ENCODE peak calls at places on chromosome 12, in six cellular contexts. X is osteoblast, G is WTC11, W is astrocyte of the spinal cord, F is HFFc6, P is fibroblast of mammary gland. V is an unnamed sample.

GRCh38 chr12:116609715-116610114 is 50.5 kb downstream of the MAP1LC3B2 start:
- DNase-seq in G (peak; percentile 50), W (no peak), F (no peak), X (no peak), P (no peak), V (no peak)

GRCh38 chr12:6135071-6135470 is 10.6 kb upstream of the VWF start:
- DNase-seq in P (peak; percentile 57), F (no peak), X (peak; percentile 65), W (no peak), G (no peak), V (no peak)

GRCh38 chr12:5796171-5797091 is 148.6 kb downstream of the ANO2 start:
- DNase-seq in P (no peak), G (peak; percentile 85), F (no peak), W (no peak), X (no peak), V (no peak)

GRCh38 chr12:130806574-130806973 is 32.5 kb downstream of the STX2 start:
- DNase-seq in W (no peak), P (no peak), X (no peak), F (no peak), G (no peak), V (no peak)

GRCh38 chr12:30450872-30451271 is 244.8 kb downstream of the IPO8 start:
- DNase-seq in F (no peak), W (no peak), G (no peak), P (peak; percentile 78), X (no peak), V (no peak)

GRCh38 chr12:69388371-69388770 is 28.8 kb downstream of the YEATS4 start:
- DNase-seq in P (peak; percentile 75), W (peak; percentile 76), X (peak; percentile 70), G (no peak), F (peak; percentile 68), V (no peak)

GRCh38 chr12:3223601-3224529 is 146.7 kb downstream of the TSPAN9 start:
- DNase-seq in F (no peak), W (no peak), G (no peak), X (no peak), P (no peak), V (no peak)

GRCh38 chr12:64171715-64172114 is 50.4 kb downstream of the KICS2 start:
- DNase-seq in W (peak; percentile 55), F (peak; percentile 67), P (peak; percentile 73), G (no peak), X (no peak), V (no peak)

GRCh38 chr12:127268121-127268520 is 998.8 kb upstream of the TMEM132C start:
- DNase-seq in P (no peak), G (no peak), F (no peak), X (no peak), W (no peak), V (no peak)

GRCh38 chr12:97022831-97023230 is 115.8 kb downstream of the NEDD1 start:
- DNase-seq in P (no peak), X (no peak), W (no peak), F (no peak), G (no peak), V (no peak)

GRCh38 chr12:69475237-69475984 is 5.2 kb downstream of the FRS2 start:
- DNase-seq in X (peak; percentile 87), G (no peak), P (peak; percentile 49), F (peak; percentile 21), W (peak; percentile 38), V (no peak)

GRCh38 chr12:52813203-52813819 is 605 bp downstream of the KRT4 start:
- DNase-seq in P (no peak), G (no peak), W (no peak), F (no peak), X (no peak), V (no peak)

GRCh38 chr12:3538691-3539030 is 47.7 kb downstream of the PRMT8 start:
- DNase-seq in P (no peak), W (no peak), F (no peak), G (no peak), X (no peak), V (no peak)

GRCh38 chr12:93823616-93824410 is 146.6 kb downstream of the CRADD start:
- DNase-seq in F (no peak), P (no peak), G (no peak), X (no peak), W (no peak), V (no peak)

GRCh38 chr12:62313727-62314380 is 53.6 kb downstream of the USP15 start:
- DNase-seq in G (no peak), F (no peak), X (no peak), W (no peak), P (no peak), V (no peak)

GRCh38 chr12:62320054-62320453 is 59.9 kb downstream of the USP15 start:
- DNase-seq in G (no peak), X (no peak), P (no peak), W (no peak), F (no peak), V (no peak)

GRCh38 chr12:62319058-62319457 is 58.9 kb downstream of the USP15 start:
- DNase-seq in G (no peak), P (no peak), F (no peak), X (no peak), W (no peak), V (no peak)

DNA sequence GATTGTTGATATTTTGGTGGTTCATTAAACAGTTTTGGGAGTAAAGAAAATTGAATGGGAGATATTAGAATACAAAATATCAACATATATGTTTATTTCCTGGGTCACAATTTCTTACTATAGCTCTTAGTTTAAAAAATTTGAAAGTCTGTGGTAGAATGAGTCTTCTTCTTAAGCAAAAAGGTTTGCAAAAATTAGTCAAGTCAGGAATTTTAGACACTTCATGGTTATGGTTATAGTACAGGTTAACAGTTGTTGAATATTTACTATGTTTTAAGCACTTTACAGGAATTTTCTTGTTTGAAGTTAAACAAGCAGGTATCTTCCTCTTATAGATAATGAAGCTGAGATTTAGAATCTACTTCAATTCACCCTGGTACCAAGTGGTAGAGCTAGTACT is 56.8 kb downstream of the USP15 start:
- DNase-seq in W (no peak), F (no peak), P (no peak), X (no peak), G (no peak), V (no peak)
- TF ChIP-seq CTCF in W (no peak), F (no peak), P (no peak), X (no peak), G (no peak), V (no peak)

DNA sequence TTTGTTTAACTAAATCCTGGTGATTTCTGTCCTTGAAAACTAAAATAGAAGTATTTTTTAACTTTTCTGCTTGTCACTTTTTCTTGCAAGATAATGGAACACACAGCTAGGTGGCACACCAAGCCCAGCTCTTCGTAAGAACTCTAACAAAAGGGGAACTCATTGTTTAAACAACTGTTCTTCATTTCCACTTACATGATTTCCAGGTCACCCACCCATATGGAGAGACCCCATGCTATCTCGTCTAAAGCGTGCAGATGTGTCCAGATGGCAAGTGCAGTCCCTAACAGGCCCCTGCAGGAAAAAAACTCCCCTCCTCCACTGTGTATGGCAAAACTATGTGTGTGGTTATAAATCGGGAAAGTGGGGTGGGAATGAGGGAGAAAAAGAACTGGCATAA is 43.3 kb upstream of the NT5DC3 start:
- DNase-seq in F (peak; percentile 37), G (no peak), X (peak; percentile 36), W (peak; percentile 71), P (peak; percentile 66), V (no peak)
- TF ChIP-seq CTCF in F (peak; percentile 79), G (no peak), X (peak; percentile 64), W (peak; percentile 62), P (peak; percentile 45), V (no peak)

GRCh38 chr12:20376984-20377383 is 8.6 kb downstream of the PDE3A start:
- DNase-seq in W (peak; percentile 36), F (peak; percentile 15), X (no peak), P (peak; percentile 50), G (no peak), V (no peak)
- TF ChIP-seq CTCF in W (peak; percentile 33), F (peak; percentile 70), X (peak; percentile 53), P (peak; percentile 49), G (no peak), V (no peak)

GRCh38 chr12:123444396-123445026 is 8.0 kb upstream of the RILPL2 start:
- DNase-seq in F (peak; percentile 35), X (peak; percentile 56), W (no peak), P (peak; percentile 82), G (no peak), V (no peak)
- TF ChIP-seq CTCF in F (no peak), X (no peak), W (no peak), P (no peak), G (no peak), V (no peak)

DNA sequence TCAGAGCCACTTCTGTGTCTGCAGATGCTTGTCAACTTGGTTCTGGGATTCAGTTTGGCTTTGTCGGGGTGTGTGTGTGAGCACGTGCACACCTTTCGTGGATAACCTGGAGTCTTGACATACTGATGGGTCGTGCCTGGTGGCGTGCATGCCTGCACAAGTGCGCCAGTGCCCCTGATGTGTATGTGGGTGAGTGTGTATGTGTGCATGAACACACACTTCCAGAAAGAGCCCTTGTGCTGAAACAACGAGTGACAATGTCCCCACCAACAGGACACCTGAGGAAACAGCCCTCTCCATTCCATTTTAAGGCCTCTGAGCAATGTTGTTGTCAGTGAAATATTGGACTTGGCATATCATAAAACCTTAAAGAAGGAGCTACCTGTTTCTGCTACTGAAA is 53.9 kb downstream of the SMUG1 start:
- DNase-seq in X (no peak), F (no peak), P (no peak), G (no peak), W (no peak), V (no peak)
- TF ChIP-seq CTCF in X (no peak), F (no peak), P (no peak), G (no peak), W (no peak), V (no peak)

GRCh38 chr12:26614217-26614616 is 218.8 kb downstream of the ITPR2 start:
- DNase-seq in X (peak; percentile 15), G (peak; percentile 60), W (no peak), F (no peak), P (peak; percentile 35), V (no peak)
- TF ChIP-seq CTCF in X (peak; percentile 74), G (peak; percentile 66), W (peak; percentile 59), F (peak; percentile 77), P (peak; percentile 70), V (no peak)

GRCh38 chr12:48286665-48287064 is 64.1 kb downstream of the ZNF641 start:
- DNase-seq in P (peak; percentile 11), G (peak; percentile 38), F (no peak), W (no peak), X (no peak), V (no peak)
- TF ChIP-seq CTCF in P (peak; percentile 56), G (no peak), F (peak; percentile 58), W (peak; percentile 43), X (peak; percentile 54), V (no peak)

DNA sequence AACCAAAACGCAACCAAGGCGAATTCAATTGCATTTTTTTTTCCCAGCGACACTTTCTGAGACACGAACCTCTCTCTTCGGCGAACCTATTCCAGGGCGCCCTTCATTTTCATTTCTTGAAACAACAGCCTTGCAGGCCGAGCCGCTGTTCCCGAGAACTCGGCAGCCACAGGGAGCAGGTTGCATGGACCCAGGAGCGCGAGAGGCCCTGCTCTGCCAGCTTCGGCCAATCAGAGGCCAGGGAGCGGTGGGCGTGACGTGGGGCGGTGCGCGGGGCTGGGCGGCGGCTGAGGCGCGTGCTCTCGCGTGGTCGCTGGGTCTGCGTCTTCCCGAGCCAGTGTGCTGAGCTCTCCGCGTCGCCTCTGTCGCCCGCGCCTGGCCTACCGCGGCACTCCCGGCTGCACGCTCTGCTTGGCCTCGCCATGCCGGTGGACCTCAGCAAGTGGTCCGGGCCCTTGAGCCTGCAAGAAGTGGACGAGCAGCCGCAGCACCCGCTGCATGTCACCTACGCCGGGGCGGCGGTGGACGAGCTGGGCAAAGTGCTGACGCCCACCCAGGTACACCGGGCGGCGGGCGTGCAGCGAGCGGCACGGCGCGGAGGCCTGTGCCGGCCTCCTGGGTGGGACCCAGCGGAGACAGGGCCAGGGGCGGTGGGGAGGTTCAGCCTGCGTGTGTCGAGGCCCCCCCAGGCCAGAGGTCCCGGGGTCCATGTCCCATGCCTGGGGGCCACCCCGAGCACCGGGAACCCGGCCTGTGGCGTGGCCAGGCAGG is at the start of gene PEBP1:
- DNase-seq in X (peak; percentile 99), P (peak; percentile 81), G (peak; percentile 87), W (peak; percentile 90), F (peak; percentile 93), V (peak; percentile 91)
- TF ChIP-seq CTCF in X (no peak), P (no peak), G (no peak), W (no peak), F (no peak), V (no peak)

V was measured in activated B cell treated with CpG ODN at 0.5 μM for 24 hours.